ENCODE peak calls at places on chromosomes 2 and 18, in ten cellular contexts. L is breast epithelium; A is fibroblast of lung; P is stomach; V is mammary epithelial cell; Q is tibial artery; G is CD8-positive, alpha-beta T cell; W is cardiac muscle cell; R is uterus; E is Peyer's patch. X is an unnamed sample.

GRCh38 chr18:52046842-52047241 is 293.2 kb upstream of the DCC start:
- DNase-seq in L (no peak), A (no peak), P (no peak), V (no peak), Q (no peak), G (no peak), W (no peak), R (no peak), E (no peak), X (no peak)

GRCh38 chr2:152647417-152648010 is 69.7 kb downstream of the PRPF40A start:
- DNase-seq in L (no peak), A (peak; percentile 61), P (peak; percentile 81), V (no peak), Q (no peak), G (no peak), W (peak; percentile 7), R (peak; percentile 46), E (peak; percentile 74), X (peak; percentile 44)

GRCh38 chr2:231614559-231615057 is 21.9 kb downstream of the TEX44 start:
- DNase-seq in L (no peak), A (no peak), P (peak; percentile 41), V (no peak), Q (no peak), G (no peak), W (no peak), R (peak; percentile 71), E (peak; percentile 63), X (no peak)

GRCh38 chr2:177289824-177290632 is 25.5 kb upstream of the NFE2L2 start:
- DNase-seq in L (no peak), A (no peak), P (no peak), V (no peak), Q (no peak), G (no peak), W (no peak), R (no peak), E (no peak), X (no peak)

GRCh38 chr2:216666461-216667233 is 28.7 kb downstream of the IGFBP5 start:
- DNase-seq in L (peak; percentile 67), A (peak; percentile 56), P (peak; percentile 79), V (peak; percentile 67), Q (no peak), G (peak; percentile 55), W (peak; percentile 74), R (peak; percentile 83), E (peak; percentile 83), X (peak; percentile 71)

GRCh38 chr2:169683425-169684134 is 10.6 kb downstream of the CFAP210 start:
- DNase-seq in L (no peak), A (no peak), P (no peak), V (no peak), Q (no peak), G (no peak), W (no peak), R (no peak), E (no peak), X (no peak)

GRCh38 chr2:152307863-152308262 is 27.1 kb upstream of the FMNL2 start:
- DNase-seq in L (no peak), A (peak; percentile 2), P (no peak), V (peak; percentile 14), Q (no peak), G (no peak), W (no peak), R (no peak), E (no peak), X (no peak)

GRCh38 chr2:20618468-20618885 is 32.4 kb downstream of the HS1BP3 start:
- DNase-seq in L (peak; percentile 51), A (no peak), P (peak; percentile 25), V (no peak), Q (peak; percentile 95), G (no peak), W (no peak), R (peak; percentile 76), E (peak; percentile 46), X (no peak)

GRCh38 chr2:159133795-159134194 is 152.7 kb downstream of the WDSUB1 start:
- DNase-seq in L (no peak), A (no peak), P (no peak), V (no peak), Q (no peak), G (no peak), W (no peak), R (no peak), E (no peak), X (no peak)

GRCh38 chr2:128169933-128170709 is 79.1 kb downstream of the UGGT1 start:
- DNase-seq in L (no peak), A (no peak), P (no peak), V (no peak), Q (no peak), G (no peak), W (no peak), R (no peak), E (no peak), X (no peak)

DNA sequence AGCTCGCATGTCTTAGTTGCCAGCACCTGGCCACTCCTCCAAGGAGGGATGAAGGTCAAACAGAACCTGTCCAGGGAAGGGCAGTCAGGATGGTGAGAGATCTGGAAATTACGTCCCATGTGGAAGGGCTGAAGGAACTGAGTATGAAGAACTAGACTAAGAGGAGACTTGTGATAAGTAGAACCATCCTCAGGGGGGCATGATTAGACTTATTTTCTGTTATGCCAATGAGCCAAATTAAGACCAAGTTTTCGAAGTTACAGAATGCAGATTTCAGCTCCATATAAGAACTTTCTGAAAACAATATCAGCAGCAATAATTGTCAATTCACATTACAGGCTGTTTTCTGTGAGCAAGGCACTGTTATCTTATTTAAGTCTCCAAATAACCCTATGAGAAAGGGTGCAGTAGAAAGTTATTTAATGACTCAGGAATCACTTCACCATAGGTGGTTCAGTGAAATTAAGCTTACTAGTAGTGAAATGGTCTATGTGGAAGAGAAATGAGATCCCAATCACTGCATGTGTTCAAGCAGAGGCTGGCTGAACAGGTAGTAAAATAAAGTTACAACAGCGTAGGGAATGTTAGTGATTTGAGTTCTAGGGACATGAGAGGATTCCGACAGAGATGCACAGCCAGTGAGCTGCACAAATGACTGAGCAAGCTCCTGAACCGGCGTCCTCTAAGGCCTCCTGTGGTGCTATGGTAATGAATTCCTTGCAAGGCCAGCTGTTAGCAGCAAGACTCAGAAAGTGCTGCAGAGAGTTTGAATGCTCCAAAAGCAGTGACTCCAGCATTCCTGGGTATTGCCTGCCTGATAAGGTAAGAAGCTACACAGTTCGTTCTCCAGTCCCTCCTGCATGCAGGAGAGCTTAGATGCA is 4.5 kb upstream of the DYM start:
- DNase-seq in L (no peak), A (peak; percentile 37), P (no peak), V (no peak), Q (no peak), G (no peak), W (peak; percentile 45), R (no peak), E (no peak), X (no peak)
- H3K4me3 ChIP-seq in L (no peak overlapping the region), A (no peak overlapping the region), P (no peak overlapping the region), V (no peak overlapping the region), Q (no peak overlapping the region), G (no peak overlapping the region), W (no peak overlapping the region), R (no peak overlapping the region), E (no peak overlapping the region), X (no peak overlapping the region)

GRCh38 chr2:22126978-22127377 is 1003.2 kb downstream of the TDRD15 start:
- DNase-seq in L (no peak), A (no peak), P (no peak), V (no peak), Q (no peak), G (no peak), W (no peak), R (no peak), E (no peak), X (no peak)

DNA sequence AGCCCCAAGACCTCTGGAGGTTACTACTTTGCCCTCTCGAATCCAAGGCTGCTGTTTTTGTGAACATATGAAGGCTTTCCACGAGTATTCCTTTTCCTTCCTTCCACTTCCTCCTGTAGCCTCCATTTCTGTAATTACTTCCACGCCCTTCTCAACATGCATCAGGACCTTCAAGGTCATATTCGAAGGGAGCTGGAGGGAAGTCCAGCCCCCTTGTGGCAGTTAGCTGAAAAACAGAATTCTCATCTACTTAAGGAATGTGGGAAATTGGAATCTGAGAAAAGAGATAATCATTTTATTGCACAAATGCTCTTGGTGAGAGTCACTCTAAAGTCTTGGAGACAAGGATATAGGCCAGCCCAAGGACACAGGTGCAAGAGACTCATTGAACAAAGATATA is 1000.2 kb downstream of the TDRD15 start:
- DNase-seq in L (no peak), A (no peak), P (no peak), V (no peak), Q (no peak), G (no peak), W (no peak), R (no peak), E (no peak), X (no peak)
- TF ChIP-seq CTCF in L (no peak), A (no peak), P (no peak), V (no peak), Q (no peak), G (no peak), W (no peak), R (no peak), E (no peak), X (no peak)

DNA sequence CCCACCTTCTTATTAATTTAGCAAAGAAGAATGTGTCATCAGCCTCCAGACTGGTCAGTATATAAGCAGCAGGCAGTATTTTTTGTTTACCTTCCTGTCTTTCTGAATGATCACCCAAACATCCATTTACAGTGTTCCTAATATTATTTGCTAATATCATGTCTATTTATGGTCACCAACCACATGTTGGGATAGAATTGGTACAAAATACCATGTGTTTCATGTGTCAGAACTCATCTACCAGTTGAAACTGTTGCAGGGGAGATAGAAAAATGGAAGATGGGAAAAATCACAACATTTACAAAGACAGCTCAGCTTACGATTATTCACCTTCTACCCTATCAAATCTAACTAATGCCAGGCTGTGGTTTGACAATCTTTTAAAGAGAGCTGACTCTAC is 66.2 kb downstream of the ANKRD44 start:
- DNase-seq in L (no peak), A (no peak), P (no peak), V (no peak), Q (no peak), G (no peak), W (no peak), R (no peak), E (no peak), X (no peak)
- H3K27ac ChIP-seq in L (no peak overlapping the region), A (no peak overlapping the region), P (no peak overlapping the region), V (no peak overlapping the region), Q (no peak overlapping the region), G (no peak overlapping the region), W (no peak overlapping the region), R (no peak overlapping the region), E (no peak overlapping the region), X (no peak overlapping the region)

GRCh38 chr2:207405150-207405549 is 124.6 kb upstream of the CREB1 start:
- DNase-seq in L (no peak), A (no peak), P (no peak), V (no peak), Q (no peak), G (no peak), W (no peak), R (no peak), E (no peak), X (no peak)

GRCh38 chr2:207412787-207413310 is 116.9 kb upstream of the CREB1 start:
- DNase-seq in L (no peak), A (no peak), P (no peak), V (no peak), Q (no peak), G (no peak), W (no peak), R (no peak), E (no peak), X (no peak)

GRCh38 chr2:207409525-207409924 is 120.2 kb upstream of the CREB1 start:
- DNase-seq in L (no peak), A (no peak), P (no peak), V (no peak), Q (no peak), G (no peak), W (peak; percentile 15), R (no peak), E (no peak), X (no peak)

GRCh38 chr2:207403950-207404349 is 125.8 kb upstream of the CREB1 start:
- DNase-seq in L (no peak), A (peak; percentile 74), P (no peak), V (no peak), Q (no peak), G (no peak), W (no peak), R (no peak), E (no peak), X (no peak)

GRCh38 chr2:207408086-207408794 is 121.5 kb upstream of the CREB1 start:
- DNase-seq in L (no peak), A (peak; percentile 25), P (peak; percentile 72), V (peak; percentile 88), Q (no peak), G (no peak), W (no peak), R (no peak), E (no peak), X (no peak)
- H3K4me3 ChIP-seq in L (peak overlapping the region; percentile 3), A (no peak overlapping the region), P (no peak overlapping the region), V (no peak overlapping the region), Q (no peak overlapping the region), G (no peak overlapping the region), W (no peak overlapping the region), R (no peak overlapping the region), E (no peak overlapping the region), X (no peak overlapping the region)